ENCODE peak calls at places on chromosomes 13 and 19, in six cellular contexts. M is fibroblast of lung; G is activated CD4-positive, alpha-beta T cell treated with anti-CD3 and anti-CD28 coated beads, Interleukin-2, amount 50 U/mL, for 48 hours; N is GM04503; F is nephron progenitor cell; H is GM06990. R is an unnamed sample.

GRCh38 chr19:5996102-5996501 is 18.2 kb upstream of the RANBP3 start:
- DNase-seq in G (no peak), M (no peak), N (no peak), F (no peak), H (no peak), R (no peak)

GRCh38 chr19:13597625-13598024 is 91.3 kb upstream of the CACNA1A start:
- DNase-seq in G (peak), N (no peak), F (peak), M (peak), H (no peak), R (peak)

GRCh38 chr13:26811636-26812035 is 51.0 kb upstream of the GPR12 start:
- DNase-seq in N (no peak), F (no peak), G (no peak), M (no peak), H (no peak), R (no peak)

GRCh38 chr19:12162513-12162881 is 399 bp upstream of the ZNF136 start:
- DNase-seq in H (no peak), G (no peak), N (no peak), F (no peak), M (no peak), R (no peak)

GRCh38 chr19:30222428-30222873 is 149.7 kb upstream of the ZNF536 start:
- DNase-seq in F (peak), H (no peak), M (no peak), N (no peak), G (no peak), R (no peak)

GRCh38 chr19:51783373-51783772 is 11.6 kb upstream of the FPR3 start:
- DNase-seq in M (no peak), F (no peak), H (no peak), N (no peak), G (no peak), R (no peak)

GRCh38 chr13:33125821-33126570 is 109.8 kb downstream of the KL start:
- DNase-seq in N (peak), H (no peak), F (no peak), M (peak), G (no peak), R (peak)

GRCh38 chr19:56927294-56927693 is 86.8 kb upstream of the PEG3 start:
- DNase-seq in H (no peak), F (no peak), G (no peak), N (no peak), M (no peak), R (no peak)

GRCh38 chr19:2087621-2088100 is 8.5 kb downstream of the MOB3A start:
- DNase-seq in F (no peak), N (no peak), H (peak), G (no peak), M (no peak), R (no peak)

GRCh38 chr19:4456843-4457653 is 546 bp downstream of the UBXN6 start:
- DNase-seq in F (peak), G (peak), M (peak), N (no peak), H (no peak), R (peak)

GRCh38 chr13:94608586-94608985 is 6.9 kb downstream of the GPR180 start:
- DNase-seq in F (no peak), M (no peak), H (no peak), N (no peak), G (no peak), R (no peak)

GRCh38 chr19:18719541-18719940 is 36.1 kb downstream of the CRTC1 start:
- DNase-seq in N (no peak), F (no peak), G (no peak), H (no peak), M (peak), R (no peak)

GRCh38 chr19:42323852-42324654 is 1.4 kb upstream of the MEGF8 start:
- DNase-seq in M (no peak), G (peak), F (peak), N (no peak), H (no peak), R (no peak)

GRCh38 chr13:113374511-113375175 is 10.7 kb upstream of the GRTP1 start:
- DNase-seq in F (no peak), N (no peak), G (no peak), H (no peak), M (no peak), R (no peak)